ENCODE peak calls at places on chromosomes 1 and 21, in seven cellular contexts. M is cardiac muscle cell, X is BE2C, T is HFF-Myc, U is prostate gland, B is HL-60, Z is lung. E is an unnamed sample.

GRCh38 chr1:234372011-234372757 is 1.1 kb upstream of the COA6 start:
- DNase-seq in M (peak; percentile 3), X (no peak), T (no peak), U (no peak), B (no peak), Z (no peak), E (no peak)

GRCh38 chr1:41318135-41318534 is 43.1 kb upstream of the FOXO6 start:
- DNase-seq in M (no peak), X (no peak), T (no peak), U (no peak), B (no peak), Z (no peak), E (no peak)

GRCh38 chr1:230248876-230249275 is 177.3 kb downstream of the PGBD5 start:
- DNase-seq in M (peak; percentile 36), X (no peak), T (no peak), U (no peak), B (no peak), Z (no peak), E (no peak)

GRCh38 chr1:224106568-224107281 is 7.2 kb upstream of the FBXO28 start:
- DNase-seq in M (peak; percentile 56), X (no peak), T (no peak), U (peak; percentile 59), B (peak; percentile 75), Z (no peak), E (peak; percentile 23)

GRCh38 chr1:9589144-9589718 is 520 bp downstream of the TMEM201 start:
- DNase-seq in M (peak; percentile 48), X (no peak), T (no peak), U (no peak), B (peak; percentile 36), Z (peak; percentile 28), E (no peak)

GRCh38 chr1:108502624-108503023 is 52.5 kb downstream of the NBPF6 start:
- DNase-seq in M (peak; percentile 15), X (no peak), T (no peak), U (no peak), B (no peak), Z (no peak), E (no peak)

GRCh38 chr1:52368383-52369172 is 2.6 kb upstream of the CC2D1B start:
- DNase-seq in M (peak; percentile 45), X (peak; percentile 62), T (no peak), U (peak; percentile 60), B (peak; percentile 52), Z (peak; percentile 43), E (no peak)

GRCh38 chr21:42567861-42568260 is 54.2 kb downstream of the SLC37A1 start:
- DNase-seq in M (no peak), X (no peak), T (no peak), U (no peak), B (no peak), Z (no peak), E (no peak)

GRCh38 chr1:108570128-108570527 is 10.2 kb downstream of the EEIG2 start:
- DNase-seq in M (peak; percentile 62), X (peak; percentile 9), T (no peak), U (no peak), B (peak; percentile 53), Z (no peak), E (no peak)

GRCh38 chr1:1832151-1832550 is 53.9 kb upstream of the NADK start:
- DNase-seq in M (no peak), X (peak; percentile 73), T (no peak), U (no peak), B (no peak), Z (no peak), E (no peak)

GRCh38 chr21:36769051-36769867 is 70.3 kb downstream of the SIM2 start:
- DNase-seq in M (peak; percentile 84), X (no peak), T (no peak), U (peak; percentile 60), B (no peak), Z (no peak), E (no peak)

GRCh38 chr1:156001021-156001681 is 19.6 kb downstream of the SSR2 start:
- DNase-seq in M (no peak), X (no peak), T (no peak), U (no peak), B (no peak), Z (no peak), E (no peak)

GRCh38 chr1:107647012-107647411 is 318.0 kb downstream of the VAV3 start:
- DNase-seq in M (no peak), X (no peak), T (no peak), U (no peak), B (no peak), Z (no peak), E (no peak)

GRCh38 chr1:243409284-243409683 is 153.4 kb downstream of the SDCCAG8 start:
- DNase-seq in M (peak; percentile 4), X (no peak), T (no peak), U (no peak), B (no peak), Z (no peak), E (no peak)

GRCh38 chr1:118911571-118911970 is 76.6 kb downstream of the TBX15 start:
- DNase-seq in M (no peak), X (no peak), T (no peak), U (no peak), B (no peak), Z (no peak), E (no peak)

GRCh38 chr1:219352961-219353651 is 179.4 kb downstream of the LYPLAL1 start:
- DNase-seq in M (no peak), X (no peak), T (no peak), U (no peak), B (no peak), Z (no peak), E (no peak)

GRCh38 chr1:157781048-157781447 is 4.1 kb upstream of the FCRL2 start:
- DNase-seq in M (no peak), X (no peak), T (no peak), U (no peak), B (peak; percentile 24), Z (no peak), E (no peak)

GRCh38 chr21:35375115-35375514 is 326.0 kb upstream of the RUNX1 start:
- DNase-seq in M (peak; percentile 69), X (no peak), T (peak; percentile 7), U (no peak), B (no peak), Z (no peak), E (peak; percentile 92)

GRCh38 chr1:1804301-1804700 is 26.0 kb upstream of the NADK start:
- DNase-seq in M (no peak), X (no peak), T (no peak), U (no peak), B (no peak), Z (no peak), E (no peak)

GRCh38 chr1:107787299-107787698 is 177.7 kb downstream of the VAV3 start:
- DNase-seq in M (no peak), X (no peak), T (no peak), U (no peak), B (peak; percentile 57), Z (no peak), E (no peak)

GRCh38 chr1:66271216-66271903 is 262.6 kb upstream of the SGIP1 start:
- DNase-seq in M (peak; percentile 99), X (peak; percentile 61), T (peak; percentile 97), U (peak; percentile 92), B (no peak), Z (peak; percentile 73), E (peak; percentile 98)

GRCh38 chr1:201095581-201096531 is 16.4 kb downstream of the CACNA1S start:
- DNase-seq in M (no peak), X (no peak), T (no peak), U (peak; percentile 19), B (no peak), Z (no peak), E (peak; percentile 18)

GRCh38 chr21:29219165-29219770 is 79.5 kb upstream of the BACH1 start:
- DNase-seq in M (no peak), X (no peak), T (no peak), U (peak; percentile 72), B (no peak), Z (no peak), E (no peak)
- H3K4me3 ChIP-seq in M (no peak overlapping the region), X (no peak overlapping the region), T (no peak overlapping the region), U (no peak overlapping the region), B (no peak overlapping the region), Z (no peak overlapping the region), E (no peak overlapping the region)

GRCh38 chr1:26155370-26156284 is 3.3 kb upstream of the FAM110D start:
- DNase-seq in M (no peak), X (no peak), T (no peak), U (no peak), B (no peak), Z (no peak), E (no peak)
- H3K4me3 ChIP-seq in M (no peak overlapping the region), X (no peak overlapping the region), T (no peak overlapping the region), U (no peak overlapping the region), B (no peak overlapping the region), Z (no peak overlapping the region), E (no peak overlapping the region)

GRCh38 chr1:153626929-153627796 is at the start of gene S100A13:
- DNase-seq in M (peak; percentile 97), X (peak; percentile 43), T (peak; percentile 91), U (peak; percentile 43), B (no peak), Z (peak; percentile 88), E (peak; percentile 81)

GRCh38 chr1:153624965-153625611 is 2.2 kb downstream of the S100A13 start:
- DNase-seq in M (no peak), X (no peak), T (no peak), U (no peak), B (no peak), Z (no peak), E (no peak)

GRCh38 chr1:153627797-153628626 is at the start of gene S100A1:
- DNase-seq in M (no peak), X (no peak), T (no peak), U (no peak), B (no peak), Z (no peak), E (no peak)

GRCh38 chr1:153628638-153629342 is 556 bp downstream of the S100A1 start:
- DNase-seq in M (no peak), X (no peak), T (no peak), U (no peak), B (no peak), Z (no peak), E (no peak)

DNA sequence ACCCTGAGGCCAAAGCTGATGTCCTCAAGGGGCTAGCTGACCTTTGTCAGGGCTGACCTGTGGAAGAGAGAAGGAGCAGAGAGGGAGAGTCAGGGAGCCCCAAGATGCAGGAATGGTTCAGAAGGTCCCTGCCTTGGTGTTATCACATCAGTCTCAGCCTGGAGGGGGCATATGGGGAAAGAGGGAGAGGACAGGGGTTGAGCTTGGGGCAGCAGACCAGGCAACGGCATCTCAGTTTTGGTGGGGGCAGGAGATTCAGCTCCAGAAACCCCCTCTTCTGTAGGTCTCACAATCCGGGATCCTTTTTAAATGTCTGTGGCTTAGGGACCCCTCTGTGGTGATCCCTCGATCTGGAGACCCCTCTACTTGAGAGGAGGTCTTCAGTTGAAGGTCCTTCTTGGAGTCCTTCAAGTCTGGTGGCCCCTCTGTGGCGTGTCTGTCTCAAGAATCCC is 802 bp downstream of the S100A13 start:
- DNase-seq in M (no peak), X (no peak), T (no peak), U (no peak), B (no peak), Z (no peak), E (no peak)
- H3K4me3 ChIP-seq in M (peak overlapping the region; percentile 41), X (no peak overlapping the region), T (peak overlapping the region; percentile 74), U (peak overlapping the region; percentile 45), B (no peak overlapping the region), Z (peak overlapping the region; percentile 49), E (peak overlapping the region; percentile 70)

DNA sequence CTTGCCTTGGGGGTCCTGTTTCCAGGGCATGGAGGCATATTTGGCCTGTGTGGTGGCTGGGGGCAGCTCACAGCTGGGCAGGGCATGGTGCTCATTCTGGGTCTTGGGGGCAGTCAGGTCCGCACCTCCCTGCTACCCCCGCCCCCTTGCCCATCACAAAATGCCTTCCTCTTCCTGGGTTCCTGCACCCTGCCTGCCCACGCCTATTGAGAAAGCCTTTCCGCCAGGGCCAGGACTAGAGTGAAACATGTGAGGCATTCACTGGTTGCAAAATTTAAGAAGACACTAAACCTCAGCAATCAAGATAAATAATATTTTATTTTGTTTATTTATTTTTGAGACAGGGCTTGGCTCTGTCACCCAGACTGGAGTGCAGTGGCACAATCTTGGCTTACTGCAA is 19.7 kb downstream of the PTAFR start:
- DNase-seq in M (peak; percentile 31), X (no peak), T (no peak), U (no peak), B (peak; percentile 94), Z (peak; percentile 67), E (no peak)
- H3K4me3 ChIP-seq in M (no peak overlapping the region), X (no peak overlapping the region), T (no peak overlapping the region), U (no peak overlapping the region), B (no peak overlapping the region), Z (no peak overlapping the region), E (no peak overlapping the region)